ENCODE peak calls at places on chromosome 10, in ten cellular contexts. M, H, B, Q, K, U, I, J, A and R are unnamed samples.
A peak's percentile ranks its signal among the peaks of the same experiment; 100 is the strongest.

GRCh38 chr10:100043796-100044195 is 34.0 kb upstream of the DNMBP start:
- DNase-seq in U (no peak), I (no peak), K (peak; percentile 54), M (peak; percentile 40), B (no peak), J (peak; percentile 16), A (peak; percentile 86), Q (no peak), H (no peak), R (no peak)

GRCh38 chr10:14325325-14325955 is 5.3 kb downstream of the FRMD4A start:
- DNase-seq in A (peak; percentile 5), H (peak; percentile 24), K (peak; percentile 2), J (peak; percentile 8), Q (peak; percentile 3), B (peak; percentile 11), M (peak; percentile 12), I (peak; percentile 90), U (peak; percentile 50), R (peak; percentile 87)

GRCh38 chr10:100642295-100642994 is 102.9 kb upstream of the PAX2 start:
- DNase-seq in J (no peak), I (peak; percentile 89), B (no peak), M (no peak), A (no peak), H (no peak), Q (no peak), K (no peak), U (no peak), R (no peak)

GRCh38 chr10:1448252-1448901 is 288.9 kb downstream of the ADARB2 start:
- DNase-seq in B (no peak), M (no peak), J (no peak), I (no peak), U (no peak), K (no peak), H (no peak), Q (no peak), A (no peak), R (no peak)

GRCh38 chr10:92438220-92438619 is 135.7 kb downstream of the IDE start:
- DNase-seq in H (no peak), U (no peak), M (no peak), I (no peak), Q (no peak), B (no peak), A (no peak), J (no peak), K (no peak), R (no peak)

GRCh38 chr10:15433850-15434537 is 62.9 kb upstream of the FAM171A1 start:
- DNase-seq in K (peak; percentile 67), A (peak; percentile 25), U (peak; percentile 38), J (no peak), B (peak; percentile 53), I (peak; percentile 81), M (peak; percentile 46), H (peak; percentile 30), Q (peak; percentile 17), R (peak; percentile 76)

GRCh38 chr10:34407227-34407626 is 407.9 kb downstream of the PARD3 start:
- DNase-seq in K (no peak), U (no peak), H (no peak), Q (peak; percentile 54), M (peak; percentile 64), A (no peak), J (no peak), I (no peak), B (no peak), R (no peak)

GRCh38 chr10:35456784-35457183 is 120.5 kb downstream of the CCNY start:
- DNase-seq in K (no peak), H (no peak), M (no peak), Q (no peak), I (no peak), J (no peak), B (no peak), A (no peak), U (no peak), R (no peak)

GRCh38 chr10:15180736-15181135 is 12.2 kb upstream of the NMT2 start:
- DNase-seq in M (no peak), I (no peak), B (no peak), U (no peak), J (no peak), H (peak; percentile 20), A (peak; percentile 25), K (peak; percentile 54), Q (no peak), R (no peak)

GRCh38 chr10:108385963-108386362 is 1221.5 kb upstream of the SORCS1 start:
- DNase-seq in M (no peak), J (no peak), K (no peak), H (no peak), B (no peak), I (no peak), A (peak; percentile 50), U (no peak), Q (no peak), R (no peak)

DNA sequence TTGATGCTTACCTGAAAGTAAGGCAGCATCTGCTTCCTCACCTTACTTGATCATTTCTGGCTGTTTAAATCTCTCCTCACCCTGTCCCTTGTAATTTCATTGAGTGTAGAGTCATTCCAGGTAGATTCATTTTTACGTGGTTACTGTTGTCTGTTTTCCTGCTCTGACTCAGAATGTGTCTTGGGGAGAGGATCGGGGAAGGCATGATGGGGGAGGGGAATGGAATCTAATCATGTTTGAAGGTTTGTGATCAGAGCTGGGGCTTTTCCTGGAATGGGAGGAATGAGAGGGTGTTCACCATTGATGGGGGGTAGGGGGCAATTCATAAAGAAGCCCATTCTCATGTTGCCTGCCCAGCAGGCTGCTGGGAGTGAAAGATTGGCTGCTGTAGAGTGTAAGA is 18.7 kb downstream of the SEC24C start:
- DNase-seq in J (no peak), U (no peak), A (peak; percentile 80), I (no peak), B (no peak), H (no peak), M (peak; percentile 53), K (peak; percentile 71), Q (peak; percentile 33), R (no peak)
- H3K36me3 ChIP-seq in J (peaks cover 61% of the 10 kb centered on the region), U (peaks cover 54% of the 10 kb centered on the region), A (peaks cover 32% of the 10 kb centered on the region), I (peaks cover 35% of the 10 kb centered on the region), B (peaks cover 57% of the 10 kb centered on the region), H (peaks cover 88% of the 10 kb centered on the region), M (peaks cover 71% of the 10 kb centered on the region), K (peaks cover 79% of the 10 kb centered on the region), Q (peaks cover 75% of the 10 kb centered on the region), R (peaks cover 38% of the 10 kb centered on the region)

DNA sequence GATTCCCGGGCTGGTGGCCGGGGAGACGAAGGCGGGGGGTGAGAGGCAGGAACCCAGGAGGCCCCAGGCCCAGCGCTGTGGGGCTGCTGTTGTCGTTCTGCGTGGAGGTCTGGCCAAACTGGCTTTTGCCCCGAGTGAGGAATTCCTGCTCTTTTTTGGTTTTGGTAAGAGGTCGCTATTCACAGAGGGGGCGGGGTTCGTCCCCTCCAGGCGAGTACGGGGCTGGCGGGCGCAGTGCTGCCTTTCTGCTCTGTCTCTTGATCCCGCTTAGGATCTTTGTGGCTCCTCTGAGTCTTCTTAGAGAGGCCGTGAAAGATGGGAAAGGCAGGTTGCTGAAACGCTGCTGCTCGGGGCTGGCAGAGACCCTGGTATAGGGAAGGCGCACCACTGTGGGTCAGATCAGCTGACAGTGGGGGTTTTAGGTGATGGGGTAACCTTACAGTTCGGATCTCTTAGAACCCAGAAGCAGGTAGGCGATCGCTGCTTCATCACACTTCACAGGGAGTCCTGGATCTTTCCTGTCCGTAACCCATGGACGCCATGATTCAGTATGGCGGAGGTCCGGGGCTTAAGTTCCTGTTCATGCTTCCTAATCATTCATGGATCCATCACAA is 136.7 kb downstream of the KIF20B start:
- DNase-seq in I (peak; percentile 21), Q (no peak), U (no peak), M (no peak), K (peak; percentile 3), B (no peak), H (no peak), J (no peak), A (no peak), R (no peak)
- H2AFZ ChIP-seq in I (peak overlapping the region; percentile 78), Q (peak overlapping the region; percentile 98), U (no peak overlapping the region), M (peak overlapping the region; percentile 97), K (peak overlapping the region; percentile 90), B (no peak overlapping the region), H (no peak overlapping the region), J (no peak overlapping the region), A (peak overlapping the region; percentile 94), R (no peak overlapping the region)

DNA sequence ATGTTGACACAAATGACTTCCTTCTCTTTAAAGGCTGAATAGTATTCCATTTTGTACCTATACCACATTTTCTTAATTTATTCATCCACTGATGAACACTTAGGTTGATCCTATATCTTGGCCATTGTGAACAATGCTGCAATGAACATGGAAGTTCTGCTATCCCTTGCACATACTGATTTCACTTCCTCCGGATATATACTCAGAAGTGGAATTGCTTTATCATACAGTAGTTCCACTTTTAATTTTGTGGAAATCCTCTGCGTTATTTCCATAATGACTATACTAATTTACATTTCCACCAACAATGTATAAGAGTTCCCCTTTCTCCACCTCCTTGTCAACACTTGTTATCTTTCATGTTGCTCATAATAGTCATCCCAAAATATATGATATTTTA is 312.6 kb downstream of the PLXDC2 start:
- DNase-seq in I (no peak), A (no peak), Q (no peak), M (no peak), B (no peak), K (no peak), J (no peak), H (no peak), U (no peak), R (no peak)
- H3K36me3 ChIP-seq in I (no peaks in the 10 kb centered on the region), A (no peaks in the 10 kb centered on the region), Q (no peaks in the 10 kb centered on the region), M (no peaks in the 10 kb centered on the region), B (no peaks in the 10 kb centered on the region), K (no peaks in the 10 kb centered on the region), J (no peaks in the 10 kb centered on the region), H (no peaks in the 10 kb centered on the region), U (no peaks in the 10 kb centered on the region), R (no peaks in the 10 kb centered on the region)

GRCh38 chr10:17785276-17785935 is 23.7 kb upstream of the MRC1 start:
- DNase-seq in M (no peak), B (no peak), Q (no peak), H (no peak), I (no peak), U (no peak), K (peak; percentile 4), A (no peak), J (no peak), R (no peak)
- H2AFZ ChIP-seq in M (no peak overlapping the region), B (no peak overlapping the region), Q (no peak overlapping the region), H (no peak overlapping the region), I (no peak overlapping the region), U (no peak overlapping the region), K (no peak overlapping the region), A (no peak overlapping the region), J (no peak overlapping the region), R (no peak overlapping the region)

GRCh38 chr10:8449909-8450308 is 395.4 kb downstream of the GATA3 start:
- DNase-seq in M (no peak), B (no peak), I (no peak), H (no peak), J (no peak), K (no peak), U (no peak), A (no peak), Q (no peak), R (no peak)

GRCh38 chr10:8444630-8445029 is 390.1 kb downstream of the GATA3 start:
- DNase-seq in K (no peak), H (no peak), M (no peak), A (no peak), J (no peak), I (peak; percentile 54), B (no peak), Q (peak; percentile 3), U (no peak), R (no peak)

GRCh38 chr10:8445353-8445752 is 390.9 kb downstream of the GATA3 start:
- DNase-seq in J (no peak), I (no peak), M (no peak), U (no peak), K (peak; percentile 1), B (no peak), A (no peak), Q (no peak), H (no peak), R (no peak)
- H3K36me3 ChIP-seq in J (no peaks in the 10 kb centered on the region), I (no peaks in the 10 kb centered on the region), M (no peaks in the 10 kb centered on the region), U (no peaks in the 10 kb centered on the region), K (no peaks in the 10 kb centered on the region), B (no peaks in the 10 kb centered on the region), A (no peaks in the 10 kb centered on the region), Q (no peaks in the 10 kb centered on the region), H (no peaks in the 10 kb centered on the region), R (no peaks in the 10 kb centered on the region)

GRCh38 chr10:101839421-101840063 is 4.1 kb downstream of the KCNIP2 start:
- DNase-seq in A (peak; percentile 36), J (peak; percentile 44), M (peak; percentile 11), K (peak; percentile 65), I (peak; percentile 82), U (peak; percentile 38), H (no peak), B (no peak), Q (no peak), R (peak; percentile 73)
- H2AFZ ChIP-seq in A (no peak overlapping the region), J (no peak overlapping the region), M (peak overlapping the region; percentile 74), K (no peak overlapping the region), I (peak overlapping the region; percentile 96), U (no peak overlapping the region), H (no peak overlapping the region), B (peak overlapping the region; percentile 80), Q (no peak overlapping the region), R (no peak overlapping the region)